ENCODE peak calls at places on chromosomes 6 and 20, in eight cellular contexts. Q, G, O, J, Y, P, L and S are unnamed samples.
A peak's percentile ranks its signal among the peaks of the same experiment; 100 is the strongest.

GRCh38 chr6:42086665-42087050 is 36.3 kb downstream of the TAF8 start:
- DNase-seq in Q (no peak), G (no peak), O (no peak), J (no peak), Y (peak; percentile 56), P (no peak), L (no peak), S (no peak)

GRCh38 chr20:61516398-61517208 is 264.5 kb downstream of the CDH4 start:
- DNase-seq in Q (no peak), G (no peak), O (no peak), J (no peak), Y (peak; percentile 19), P (no peak), L (no peak), S (no peak)

GRCh38 chr20:38338849-38339520 is 7.3 kb upstream of the LBP start:
- DNase-seq in Q (no peak), G (no peak), O (no peak), J (no peak), Y (no peak), P (no peak), L (no peak), S (no peak)

GRCh38 chr6:39273394-39273793 is 40.8 kb downstream of the KCNK17 start:
- DNase-seq in Q (no peak), G (no peak), O (no peak), J (no peak), Y (no peak), P (no peak), L (no peak), S (no peak)

GRCh38 chr6:42378536-42378935 is 73.2 kb downstream of the TRERF1 start:
- DNase-seq in Q (no peak), G (no peak), O (no peak), J (no peak), Y (no peak), P (no peak), L (no peak), S (no peak)

GRCh38 chr20:824916-825315 is 8.6 kb upstream of the FAM110A start:
- DNase-seq in Q (no peak), G (no peak), O (no peak), J (no peak), Y (no peak), P (no peak), L (no peak), S (peak; percentile 22)

GRCh38 chr6:151723152-151723551 is 84.3 kb upstream of the ESR1 start:
- DNase-seq in Q (no peak), G (no peak), O (no peak), J (no peak), Y (no peak), P (peak; percentile 45), L (no peak), S (no peak)

GRCh38 chr20:24303393-24303792 is 166.0 kb upstream of the SYNDIG1 start:
- DNase-seq in Q (no peak), G (no peak), O (no peak), J (peak; percentile 33), Y (no peak), P (no peak), L (no peak), S (no peak)

GRCh38 chr6:15402401-15403045 is 156.7 kb downstream of the JARID2 start:
- DNase-seq in Q (no peak), G (no peak), O (no peak), J (no peak), Y (no peak), P (no peak), L (no peak), S (no peak)

GRCh38 chr6:105648276-105648675 is 245.4 kb upstream of the PREP start:
- DNase-seq in Q (no peak), G (no peak), O (no peak), J (no peak), Y (no peak), P (no peak), L (no peak), S (no peak)

GRCh38 chr6:158460602-158461092 is 99.2 kb upstream of the TMEM181 start:
- DNase-seq in Q (no peak), G (no peak), O (no peak), J (no peak), Y (no peak), P (no peak), L (no peak), S (no peak)

GRCh38 chr20:50625986-50626677 is 65.2 kb downstream of the RIPOR3 start:
- DNase-seq in Q (no peak), G (no peak), O (no peak), J (peak; percentile 73), Y (no peak), P (no peak), L (no peak), S (peak; percentile 89)

GRCh38 chr6:113944701-113945100 is 26.2 kb downstream of the HDAC2 start:
- DNase-seq in Q (no peak), G (no peak), O (no peak), J (no peak), Y (no peak), P (no peak), L (no peak), S (no peak)

GRCh38 chr6:165848099-165848461 is 185.0 kb upstream of the PDE10A start:
- DNase-seq in Q (no peak), G (no peak), O (no peak), J (no peak), Y (no peak), P (no peak), L (no peak), S (no peak)
- TF ChIP-seq CTCF in Q (no peak), G (peak; percentile 31), O (no peak), J (no peak), Y (no peak), P (peak; percentile 4), L (no peak), S (no peak)

GRCh38 chr6:31060162-31060561 is 49.9 kb downstream of the MUC22 start:
- DNase-seq in Q (no peak), G (no peak), O (no peak), J (no peak), Y (no peak), P (no peak), L (no peak), S (no peak)

GRCh38 chr6:31053873-31054272 is 43.6 kb downstream of the MUC22 start:
- DNase-seq in Q (no peak), G (no peak), O (no peak), J (no peak), Y (no peak), P (no peak), L (no peak), S (no peak)

GRCh38 chr6:31055401-31055800 is 45.1 kb downstream of the MUC22 start:
- DNase-seq in Q (no peak), G (no peak), O (no peak), J (no peak), Y (no peak), P (no peak), L (no peak), S (no peak)

GRCh38 chr6:31057426-31058003 is 47.2 kb downstream of the MUC22 start:
- DNase-seq in Q (no peak), G (no peak), O (no peak), J (no peak), Y (no peak), P (no peak), L (no peak), S (no peak)

DNA sequence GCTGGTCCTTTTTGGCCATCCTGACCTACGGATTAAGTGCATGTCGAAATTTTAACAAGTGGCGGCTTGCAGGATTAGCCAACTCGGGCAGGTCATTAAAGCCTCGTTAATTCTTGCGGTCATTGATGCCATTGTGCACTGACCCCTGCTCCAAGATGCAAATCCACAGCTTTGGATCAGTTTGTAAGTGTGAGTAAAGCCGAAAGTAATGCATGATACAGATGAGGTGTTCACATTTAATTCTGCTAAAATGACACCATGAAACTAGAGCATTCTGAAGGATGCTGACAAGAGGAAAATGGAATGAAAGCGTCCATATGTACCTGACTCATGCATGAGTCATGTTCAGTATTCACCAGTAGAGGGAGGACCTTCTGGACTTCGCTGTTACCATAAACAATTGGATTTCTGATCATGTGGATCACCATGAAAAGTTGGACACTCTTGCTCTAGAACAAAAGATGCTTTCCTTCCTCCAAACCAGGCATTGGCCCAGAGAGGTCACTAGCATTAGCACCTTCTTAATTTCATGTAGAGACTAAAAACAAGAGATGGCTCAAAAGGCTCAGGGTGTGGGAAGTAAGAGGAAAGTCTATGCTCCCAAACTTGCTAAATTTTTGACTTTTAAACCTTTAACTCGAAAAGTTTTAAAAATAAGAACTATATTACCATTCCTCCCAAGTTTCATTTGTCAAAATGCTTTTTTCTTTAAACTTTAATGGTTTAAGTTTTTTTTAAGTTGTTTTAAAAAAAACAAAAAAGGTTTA is 48.0 kb downstream of the MUC22 start:
- DNase-seq in Q (no peak), G (no peak), O (no peak), J (peak; percentile 68), Y (no peak), P (no peak), L (peak; percentile 87), S (no peak)
- TF ChIP-seq CTCF in Q (peak; percentile 19), G (peak; percentile 69), O (peak; percentile 49), J (peak; percentile 37), Y (peak; percentile 47), P (no peak), L (peak; percentile 59), S (peak; percentile 37)

GRCh38 chr6:142369266-142369665 is 67.5 kb downstream of the ADGRG6 start:
- DNase-seq in Q (no peak), G (no peak), O (no peak), J (no peak), Y (no peak), P (no peak), L (no peak), S (no peak)

GRCh38 chr6:142374090-142374783 is 72.4 kb downstream of the ADGRG6 start:
- DNase-seq in Q (no peak), G (no peak), O (no peak), J (no peak), Y (no peak), P (no peak), L (no peak), S (no peak)

GRCh38 chr6:142374965-142375733 is 73.3 kb downstream of the ADGRG6 start:
- DNase-seq in Q (no peak), G (no peak), O (no peak), J (peak; percentile 97), Y (no peak), P (no peak), L (no peak), S (no peak)

GRCh38 chr6:142373268-142374089 is 71.7 kb downstream of the ADGRG6 start:
- DNase-seq in Q (no peak), G (no peak), O (no peak), J (peak; percentile 64), Y (no peak), P (no peak), L (no peak), S (no peak)

DNA sequence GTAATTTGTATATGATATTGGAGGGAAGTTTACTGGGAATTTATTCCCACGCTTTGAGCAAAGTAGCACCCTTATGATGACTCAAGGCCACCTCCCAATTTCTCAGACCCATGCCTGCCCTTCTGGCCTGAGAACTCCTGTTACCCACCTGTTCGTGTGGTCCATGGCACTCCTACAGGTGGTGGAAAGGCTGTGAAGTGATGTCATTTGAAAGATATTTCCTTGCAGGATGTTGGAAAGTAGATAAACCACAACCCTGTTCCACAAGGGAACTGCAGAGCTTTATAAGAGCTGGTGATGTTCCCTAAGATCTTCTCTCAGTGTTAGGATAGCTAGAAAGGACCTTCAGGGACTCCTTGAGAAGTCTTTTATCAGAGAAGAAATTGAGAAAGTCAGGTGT is 70.5 kb downstream of the ADGRG6 start:
- DNase-seq in Q (no peak), G (no peak), O (no peak), J (peak; percentile 83), Y (no peak), P (no peak), L (no peak), S (no peak)
- TF ChIP-seq CTCF in Q (no peak), G (no peak), O (no peak), J (no peak), Y (no peak), P (no peak), L (no peak), S (no peak)

GRCh38 chr6:133399426-133399825 is 158.3 kb downstream of the EYA4 start:
- DNase-seq in Q (no peak), G (no peak), O (no peak), J (no peak), Y (no peak), P (no peak), L (no peak), S (no peak)
- TF ChIP-seq CTCF in Q (no peak), G (no peak), O (no peak), J (no peak), Y (no peak), P (no peak), L (no peak), S (no peak)